ENCODE peak calls at places on chromosomes 1 and 21, in nine cellular contexts. One of them, this sample, is unnamed.

GRCh38 chr1:42214447-42214871 is 49.9 kb upstream of the GUCA2A start:
- DNase-seq in thyroid gland: peak; percentile 8
- DNase-seq in effector memory CD4-positive, alpha-beta T cell: no peak
- DNase-seq in sigmoid colon: no peak
- DNase-seq in GM23338: no peak
- DNase-seq in RWPE1: peak; percentile 26
- DNase-seq in ovary: no peak
- DNase-seq in HepG2: peak; percentile 87
- DNase-seq in heart right ventricle: no peak
- DNase-seq in this sample: no peak

GRCh38 chr1:17970757-17971156 is 136.8 kb upstream of the IGSF21 start:
- DNase-seq in sigmoid colon: no peak
- DNase-seq in effector memory CD4-positive, alpha-beta T cell: no peak
- DNase-seq in RWPE1: no peak
- DNase-seq in ovary: no peak
- DNase-seq in GM23338: no peak
- DNase-seq in heart right ventricle: no peak
- DNase-seq in thyroid gland: no peak
- DNase-seq in HepG2: no peak
- DNase-seq in this sample: no peak

GRCh38 chr1:36224537-36225297 is 474 bp downstream of the THRAP3 start:
- DNase-seq in ovary: no peak
- DNase-seq in effector memory CD4-positive, alpha-beta T cell: peak; percentile 73
- DNase-seq in GM23338: peak; percentile 95
- DNase-seq in thyroid gland: peak; percentile 74
- DNase-seq in sigmoid colon: peak; percentile 92
- DNase-seq in RWPE1: peak; percentile 91
- DNase-seq in HepG2: peak; percentile 89
- DNase-seq in heart right ventricle: peak; percentile 79
- DNase-seq in this sample: peak; percentile 85

GRCh38 chr1:173482683-173483082 is 5.5 kb downstream of the PRDX6 start:
- DNase-seq in RWPE1: no peak
- DNase-seq in GM23338: no peak
- DNase-seq in thyroid gland: no peak
- DNase-seq in sigmoid colon: no peak
- DNase-seq in ovary: no peak
- DNase-seq in effector memory CD4-positive, alpha-beta T cell: no peak
- DNase-seq in HepG2: no peak
- DNase-seq in heart right ventricle: no peak
- DNase-seq in this sample: no peak

GRCh38 chr1:55206210-55206609 is 9.0 kb downstream of the USP24 start:
- DNase-seq in RWPE1: no peak
- DNase-seq in HepG2: no peak
- DNase-seq in heart right ventricle: no peak
- DNase-seq in GM23338: no peak
- DNase-seq in effector memory CD4-positive, alpha-beta T cell: no peak
- DNase-seq in thyroid gland: no peak
- DNase-seq in ovary: no peak
- DNase-seq in sigmoid colon: no peak
- DNase-seq in this sample: no peak

GRCh38 chr21:39788383-39788782 is 43.4 kb downstream of the IGSF5 start:
- DNase-seq in sigmoid colon: peak; percentile 79
- DNase-seq in HepG2: peak; percentile 71
- DNase-seq in GM23338: peak; percentile 84
- DNase-seq in effector memory CD4-positive, alpha-beta T cell: no peak
- DNase-seq in heart right ventricle: peak; percentile 72
- DNase-seq in thyroid gland: peak; percentile 97
- DNase-seq in ovary: peak; percentile 75
- DNase-seq in RWPE1: peak; percentile 80
- DNase-seq in this sample: peak; percentile 89

GRCh38 chr1:207393610-207394009 is 60.5 kb upstream of the CR2 start:
- DNase-seq in effector memory CD4-positive, alpha-beta T cell: no peak
- DNase-seq in GM23338: no peak
- DNase-seq in ovary: no peak
- DNase-seq in RWPE1: peak; percentile 26
- DNase-seq in thyroid gland: no peak
- DNase-seq in HepG2: no peak
- DNase-seq in sigmoid colon: no peak
- DNase-seq in heart right ventricle: no peak
- DNase-seq in this sample: no peak

GRCh38 chr1:199794105-199794863 is 233.2 kb upstream of the NR5A2 start:
- DNase-seq in heart right ventricle: no peak
- DNase-seq in HepG2: no peak
- DNase-seq in effector memory CD4-positive, alpha-beta T cell: no peak
- DNase-seq in GM23338: no peak
- DNase-seq in sigmoid colon: no peak
- DNase-seq in thyroid gland: no peak
- DNase-seq in RWPE1: no peak
- DNase-seq in ovary: no peak
- DNase-seq in this sample: no peak

GRCh38 chr1:200436436-200436835 is 26.6 kb upstream of the ZNF281 start:
- DNase-seq in GM23338: no peak
- DNase-seq in sigmoid colon: no peak
- DNase-seq in HepG2: no peak
- DNase-seq in effector memory CD4-positive, alpha-beta T cell: no peak
- DNase-seq in heart right ventricle: no peak
- DNase-seq in thyroid gland: no peak
- DNase-seq in RWPE1: no peak
- DNase-seq in ovary: no peak
- DNase-seq in this sample: no peak

GRCh38 chr1:232968965-232969364 is 18.6 kb downstream of the NTPCR start:
- DNase-seq in effector memory CD4-positive, alpha-beta T cell: no peak
- DNase-seq in heart right ventricle: peak; percentile 41
- DNase-seq in HepG2: no peak
- DNase-seq in sigmoid colon: no peak
- DNase-seq in ovary: no peak
- DNase-seq in thyroid gland: peak; percentile 21
- DNase-seq in RWPE1: no peak
- DNase-seq in GM23338: no peak
- DNase-seq in this sample: peak; percentile 42

GRCh38 chr1:30198805-30199403 is 524.5 kb downstream of the MATN1 start:
- DNase-seq in RWPE1: no peak
- DNase-seq in heart right ventricle: no peak
- DNase-seq in GM23338: no peak
- DNase-seq in ovary: no peak
- DNase-seq in effector memory CD4-positive, alpha-beta T cell: no peak
- DNase-seq in HepG2: no peak
- DNase-seq in thyroid gland: no peak
- DNase-seq in sigmoid colon: no peak
- DNase-seq in this sample: no peak

GRCh38 chr1:244590670-244591069 is 62.3 kb upstream of the DESI2 start:
- DNase-seq in GM23338: no peak
- DNase-seq in heart right ventricle: no peak
- DNase-seq in HepG2: no peak
- DNase-seq in thyroid gland: no peak
- DNase-seq in ovary: no peak
- DNase-seq in sigmoid colon: no peak
- DNase-seq in RWPE1: no peak
- DNase-seq in effector memory CD4-positive, alpha-beta T cell: no peak
- DNase-seq in this sample: no peak

GRCh38 chr1:70487910-70488665 is 77.0 kb downstream of the CTH start:
- DNase-seq in thyroid gland: peak; percentile 22
- DNase-seq in effector memory CD4-positive, alpha-beta T cell: no peak
- DNase-seq in sigmoid colon: no peak
- DNase-seq in ovary: no peak
- DNase-seq in heart right ventricle: no peak
- DNase-seq in GM23338: peak; percentile 91
- DNase-seq in HepG2: peak; percentile 43
- DNase-seq in RWPE1: peak; percentile 14
- DNase-seq in this sample: no peak

GRCh38 chr1:59230622-59231021 is 66.3 kb upstream of the FGGY start:
- DNase-seq in ovary: no peak
- DNase-seq in effector memory CD4-positive, alpha-beta T cell: no peak
- DNase-seq in sigmoid colon: no peak
- DNase-seq in heart right ventricle: no peak
- DNase-seq in GM23338: no peak
- DNase-seq in RWPE1: no peak
- DNase-seq in HepG2: no peak
- DNase-seq in thyroid gland: no peak
- DNase-seq in this sample: no peak

GRCh38 chr1:30462826-30463425 is 260.5 kb downstream of the MATN1 start:
- DNase-seq in heart right ventricle: no peak
- DNase-seq in HepG2: no peak
- DNase-seq in sigmoid colon: peak; percentile 50
- DNase-seq in ovary: no peak
- DNase-seq in GM23338: no peak
- DNase-seq in RWPE1: no peak
- DNase-seq in effector memory CD4-positive, alpha-beta T cell: no peak
- DNase-seq in thyroid gland: no peak
- DNase-seq in this sample: no peak

GRCh38 chr21:22575165-22575584 is 1577.0 kb downstream of the NCAM2 start:
- DNase-seq in GM23338: peak; percentile 72
- DNase-seq in ovary: no peak
- DNase-seq in RWPE1: peak; percentile 14
- DNase-seq in HepG2: no peak
- DNase-seq in heart right ventricle: no peak
- DNase-seq in effector memory CD4-positive, alpha-beta T cell: no peak
- DNase-seq in thyroid gland: no peak
- DNase-seq in sigmoid colon: no peak
- DNase-seq in this sample: no peak

GRCh38 chr1:56399326-56400292 is 179.8 kb downstream of the PLPP3 start:
- DNase-seq in GM23338: no peak
- DNase-seq in sigmoid colon: no peak
- DNase-seq in HepG2: no peak
- DNase-seq in thyroid gland: no peak
- DNase-seq in RWPE1: no peak
- DNase-seq in effector memory CD4-positive, alpha-beta T cell: no peak
- DNase-seq in heart right ventricle: no peak
- DNase-seq in ovary: no peak
- DNase-seq in this sample: no peak

GRCh38 chr1:25579947-25580309 is 36.5 kb downstream of the LDLRAP1 start:
- DNase-seq in effector memory CD4-positive, alpha-beta T cell: no peak
- DNase-seq in RWPE1: no peak
- DNase-seq in HepG2: no peak
- DNase-seq in ovary: no peak
- DNase-seq in heart right ventricle: no peak
- DNase-seq in GM23338: no peak
- DNase-seq in sigmoid colon: no peak
- DNase-seq in thyroid gland: no peak
- DNase-seq in this sample: no peak

GRCh38 chr1:27152004-27152828 is 2.7 kb downstream of the SLC9A1 start:
- DNase-seq in sigmoid colon: no peak
- DNase-seq in ovary: no peak
- DNase-seq in heart right ventricle: peak; percentile 49
- DNase-seq in thyroid gland: peak; percentile 34
- DNase-seq in effector memory CD4-positive, alpha-beta T cell: no peak
- DNase-seq in RWPE1: no peak
- DNase-seq in GM23338: no peak
- DNase-seq in HepG2: no peak
- DNase-seq in this sample: no peak

GRCh38 chr1:5978452-5978851 is 13.8 kb downstream of the NPHP4 start:
- DNase-seq in heart right ventricle: no peak
- DNase-seq in GM23338: no peak
- DNase-seq in thyroid gland: no peak
- DNase-seq in ovary: no peak
- DNase-seq in effector memory CD4-positive, alpha-beta T cell: no peak
- DNase-seq in HepG2: no peak
- DNase-seq in RWPE1: no peak
- DNase-seq in sigmoid colon: peak; percentile 56
- DNase-seq in this sample: no peak

GRCh38 chr1:221035680-221036153 is 156.5 kb downstream of the HLX start:
- DNase-seq in effector memory CD4-positive, alpha-beta T cell: no peak
- DNase-seq in GM23338: peak; percentile 8
- DNase-seq in heart right ventricle: no peak
- DNase-seq in ovary: no peak
- DNase-seq in thyroid gland: no peak
- DNase-seq in sigmoid colon: no peak
- DNase-seq in RWPE1: peak; percentile 38
- DNase-seq in HepG2: no peak
- DNase-seq in this sample: no peak

GRCh38 chr1:70745199-70745598 is 302.4 kb downstream of the PTGER3 start:
- DNase-seq in HepG2: peak; percentile 14
- DNase-seq in thyroid gland: no peak
- DNase-seq in sigmoid colon: no peak
- DNase-seq in heart right ventricle: no peak
- DNase-seq in GM23338: peak; percentile 73
- DNase-seq in effector memory CD4-positive, alpha-beta T cell: no peak
- DNase-seq in RWPE1: no peak
- DNase-seq in ovary: no peak
- DNase-seq in this sample: no peak

GRCh38 chr1:216462061-216462775 is 39.0 kb upstream of the USH2A start:
- DNase-seq in thyroid gland: no peak
- DNase-seq in RWPE1: peak; percentile 5
- DNase-seq in heart right ventricle: no peak
- DNase-seq in HepG2: no peak
- DNase-seq in GM23338: no peak
- DNase-seq in ovary: no peak
- DNase-seq in sigmoid colon: no peak
- DNase-seq in effector memory CD4-positive, alpha-beta T cell: no peak
- DNase-seq in this sample: no peak

GRCh38 chr1:94385354-94385947 is 32.7 kb upstream of the ABCD3 start:
- DNase-seq in sigmoid colon: no peak
- DNase-seq in heart right ventricle: no peak
- DNase-seq in GM23338: no peak
- DNase-seq in HepG2: peak; percentile 20
- DNase-seq in effector memory CD4-positive, alpha-beta T cell: no peak
- DNase-seq in thyroid gland: no peak
- DNase-seq in RWPE1: no peak
- DNase-seq in ovary: no peak
- DNase-seq in this sample: no peak
- H3K27ac ChIP-seq in sigmoid colon: no peak overlapping the region
- H3K27ac ChIP-seq in heart right ventricle: no peak overlapping the region
- H3K27ac ChIP-seq in GM23338: no peak overlapping the region
- H3K27ac ChIP-seq in HepG2: peak overlapping the region; percentile 100
- H3K27ac ChIP-seq in effector memory CD4-positive, alpha-beta T cell: no peak overlapping the region
- H3K27ac ChIP-seq in thyroid gland: peak overlapping the region; percentile 48
- H3K27ac ChIP-seq in RWPE1: no peak overlapping the region
- H3K27ac ChIP-seq in ovary: no peak overlapping the region
- H3K27ac ChIP-seq in this sample: no peak overlapping the region

GRCh38 chr1:10389271-10389973 is 9.4 kb upstream of the PGD start:
- DNase-seq in sigmoid colon: no peak
- DNase-seq in HepG2: no peak
- DNase-seq in RWPE1: no peak
- DNase-seq in effector memory CD4-positive, alpha-beta T cell: no peak
- DNase-seq in heart right ventricle: no peak
- DNase-seq in ovary: peak; percentile 18
- DNase-seq in GM23338: no peak
- DNase-seq in thyroid gland: peak; percentile 64
- DNase-seq in this sample: no peak
- H3K27ac ChIP-seq in sigmoid colon: no peak overlapping the region
- H3K27ac ChIP-seq in HepG2: peak overlapping the region; percentile 74
- H3K27ac ChIP-seq in RWPE1: peak overlapping the region; percentile 54
- H3K27ac ChIP-seq in effector memory CD4-positive, alpha-beta T cell: no peak overlapping the region
- H3K27ac ChIP-seq in heart right ventricle: no peak overlapping the region
- H3K27ac ChIP-seq in ovary: no peak overlapping the region
- H3K27ac ChIP-seq in GM23338: peak overlapping the region; percentile 72
- H3K27ac ChIP-seq in thyroid gland: peak overlapping the region; percentile 60
- H3K27ac ChIP-seq in this sample: no peak overlapping the region

GRCh38 chr1:204731997-204732396 is 46.5 kb upstream of the LRRN2 start:
- DNase-seq in GM23338: no peak
- DNase-seq in effector memory CD4-positive, alpha-beta T cell: no peak
- DNase-seq in sigmoid colon: no peak
- DNase-seq in RWPE1: no peak
- DNase-seq in heart right ventricle: no peak
- DNase-seq in thyroid gland: no peak
- DNase-seq in ovary: no peak
- DNase-seq in HepG2: no peak
- DNase-seq in this sample: no peak
- H3K27ac ChIP-seq in GM23338: no peak overlapping the region
- H3K27ac ChIP-seq in effector memory CD4-positive, alpha-beta T cell: no peak overlapping the region
- H3K27ac ChIP-seq in sigmoid colon: no peak overlapping the region
- H3K27ac ChIP-seq in RWPE1: no peak overlapping the region
- H3K27ac ChIP-seq in heart right ventricle: no peak overlapping the region
- H3K27ac ChIP-seq in thyroid gland: no peak overlapping the region
- H3K27ac ChIP-seq in ovary: no peak overlapping the region
- H3K27ac ChIP-seq in HepG2: no peak overlapping the region
- H3K27ac ChIP-seq in this sample: no peak overlapping the region

GRCh38 chr1:151858030-151858746 is 4.7 kb upstream of the THEM5 start:
- DNase-seq in RWPE1: peak; percentile 30
- DNase-seq in thyroid gland: no peak
- DNase-seq in ovary: no peak
- DNase-seq in HepG2: no peak
- DNase-seq in sigmoid colon: no peak
- DNase-seq in GM23338: no peak
- DNase-seq in heart right ventricle: no peak
- DNase-seq in effector memory CD4-positive, alpha-beta T cell: no peak
- DNase-seq in this sample: no peak
- H3K27ac ChIP-seq in RWPE1: peak overlapping the region; percentile 85
- H3K27ac ChIP-seq in thyroid gland: no peak overlapping the region
- H3K27ac ChIP-seq in ovary: no peak overlapping the region
- H3K27ac ChIP-seq in HepG2: no peak overlapping the region
- H3K27ac ChIP-seq in sigmoid colon: no peak overlapping the region
- H3K27ac ChIP-seq in GM23338: no peak overlapping the region
- H3K27ac ChIP-seq in heart right ventricle: no peak overlapping the region
- H3K27ac ChIP-seq in effector memory CD4-positive, alpha-beta T cell: no peak overlapping the region
- H3K27ac ChIP-seq in this sample: no peak overlapping the region